ENCODE peak calls at places on chromosomes 16 and 17, in eight cellular contexts. Z is keratinocyte, F is transverse colon, A is heart right ventricle, I is neural progenitor cell, H is tibial nerve, W is ascending aorta, Y is tibial artery. M is an unnamed sample.

GRCh38 chr17:64230551-64231408 is 32.3 kb downstream of the TEX2 start:
- DNase-seq in F (no peak), W (peak; percentile 70), I (no peak), Z (peak; percentile 94), Y (no peak), A (no peak), H (no peak), M (no peak)

GRCh38 chr16:12557808-12558207 is 245.9 kb downstream of the CPPED1 start:
- DNase-seq in I (peak; percentile 52), Y (no peak), W (no peak), A (no peak), F (no peak), H (no peak), Z (no peak), M (no peak)

GRCh38 chr17:79789943-79790804 is 6.7 kb downstream of the CBX8 start:
- DNase-seq in A (peak; percentile 55), F (peak; percentile 50), Y (no peak), I (peak; percentile 84), H (no peak), Z (no peak), W (no peak), M (no peak)

GRCh38 chr17:38469875-38470274 is 41.6 kb downstream of the ARHGAP23 start:
- DNase-seq in W (no peak), H (no peak), A (no peak), Z (no peak), Y (no peak), I (no peak), F (no peak), M (no peak)

GRCh38 chr16:89696598-89697128 is 4.8 kb downstream of the SPATA2L start:
- DNase-seq in I (no peak), Y (no peak), H (no peak), F (peak; percentile 59), W (no peak), A (no peak), Z (no peak), M (peak; percentile 8)

GRCh38 chr17:44830359-44831269 is 527 bp upstream of the GJC1 start:
- DNase-seq in Z (no peak), F (peak; percentile 10), H (no peak), Y (no peak), I (peak; percentile 60), A (peak; percentile 32), W (no peak), M (no peak)

GRCh38 chr17:45784583-45785372 is 658 bp downstream of the CRHR1 start:
- DNase-seq in H (no peak), W (no peak), I (peak; percentile 79), A (peak; percentile 20), Y (no peak), Z (no peak), F (no peak), M (no peak)

GRCh38 chr17:80055597-80055996 is 19.2 kb downstream of the CCDC40 start:
- DNase-seq in W (no peak), Y (no peak), Z (no peak), A (no peak), I (peak; percentile 42), H (no peak), F (no peak), M (no peak)

GRCh38 chr17:64387545-64388171 is 3.0 kb downstream of the PECAM1 start:
- DNase-seq in F (no peak), A (peak; percentile 40), Y (no peak), H (no peak), Z (no peak), I (no peak), W (no peak), M (no peak)

GRCh38 chr17:56174421-56174820 is 21.1 kb downstream of the ANKFN1 start:
- DNase-seq in I (no peak), Z (no peak), F (no peak), W (no peak), A (no peak), Y (no peak), H (no peak), M (no peak)

GRCh38 chr17:77666881-77667395 is 291.6 kb upstream of the TNRC6C start:
- DNase-seq in H (no peak), F (peak; percentile 17), Z (no peak), A (no peak), I (no peak), W (no peak), Y (no peak), M (no peak)

GRCh38 chr17:44390250-44390649 is 801 bp upstream of the ITGA2B start:
- DNase-seq in Y (no peak), W (peak; percentile 15), Z (no peak), F (no peak), I (no peak), H (no peak), A (no peak), M (no peak)

GRCh38 chr17:77332034-77332971 is 191.5 kb downstream of the SEC14L1 start:
- DNase-seq in A (no peak), I (no peak), W (peak; percentile 61), H (peak; percentile 12), F (peak; percentile 26), Z (no peak), Y (no peak), M (peak; percentile 8)

GRCh38 chr17:9124554-9124935 is 103.2 kb downstream of the NTN1 start:
- DNase-seq in W (no peak), Z (no peak), A (no peak), Y (no peak), F (no peak), I (no peak), H (no peak), M (no peak)

GRCh38 chr17:59361386-59361785 is 29.9 kb downstream of the YPEL2 start:
- DNase-seq in H (no peak), F (no peak), Z (no peak), W (no peak), I (no peak), A (no peak), Y (no peak), M (no peak)

DNA sequence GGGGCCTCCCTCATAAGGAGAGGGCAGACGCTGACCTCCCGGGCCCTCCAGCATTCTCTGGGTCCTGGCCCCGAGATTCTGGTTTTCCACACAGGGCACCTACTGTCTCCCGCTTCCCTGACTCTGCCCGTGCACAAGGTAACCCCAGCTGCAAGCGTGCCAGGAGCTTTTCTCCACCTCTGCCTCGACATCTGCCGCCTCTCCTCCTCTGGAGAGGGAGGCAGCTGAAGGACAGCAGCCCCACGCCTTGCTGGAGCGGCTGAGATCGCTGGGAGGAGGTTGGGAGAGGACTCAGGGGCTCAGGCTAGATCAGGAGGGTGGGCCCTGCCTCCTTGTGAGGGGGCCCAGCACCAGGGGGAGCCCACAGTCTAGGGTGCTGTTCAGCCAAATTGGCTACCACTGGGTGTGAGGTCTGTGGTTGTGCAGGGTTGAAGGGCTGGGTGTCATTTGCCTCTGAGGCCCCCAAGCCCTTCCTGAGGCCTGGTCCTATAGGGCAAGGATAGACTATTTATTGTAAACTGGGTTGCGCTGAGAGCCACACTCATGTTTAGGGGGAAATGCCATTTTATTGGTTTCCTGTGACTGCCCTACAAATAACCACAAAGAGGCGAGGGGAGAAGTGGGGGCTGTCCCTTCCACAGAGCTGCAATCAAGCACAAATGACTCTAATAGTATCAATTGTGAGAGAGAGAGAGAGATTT is 3.4 kb upstream of the ZCCHC14 start:
- DNase-seq in Y (no peak), H (no peak), W (no peak), F (no peak), Z (no peak), A (no peak), I (no peak), M (no peak)
- H3K27ac ChIP-seq in Y (no peak overlapping the region), H (no peak overlapping the region), W (no peak overlapping the region), F (peak overlapping the region; percentile 63), Z (no peak overlapping the region), A (no peak overlapping the region), I (no peak overlapping the region), M (no peak overlapping the region)

GRCh38 chr17:1455748-1456599 is at the start of gene CRK:
- DNase-seq in F (peak; percentile 98), Y (peak; percentile 94), Z (peak; percentile 56), I (peak; percentile 99), H (peak; percentile 90), A (peak; percentile 99), W (peak; percentile 98), M (peak; percentile 99)

GRCh38 chr17:1454541-1454940 is 1.5 kb downstream of the CRK start:
- DNase-seq in Z (no peak), W (no peak), I (no peak), A (no peak), Y (no peak), H (no peak), F (no peak), M (no peak)

GRCh38 chr17:1460233-1460632 is 4.2 kb upstream of the CRK start:
- DNase-seq in A (peak; percentile 80), I (no peak), Y (peak; percentile 87), W (peak; percentile 96), F (peak; percentile 81), Z (no peak), H (no peak), M (peak; percentile 55)

GRCh38 chr17:1452836-1453235 is 3.2 kb downstream of the CRK start:
- DNase-seq in H (no peak), A (peak; percentile 1), W (no peak), Y (no peak), Z (no peak), F (no peak), I (no peak), M (no peak)

DNA sequence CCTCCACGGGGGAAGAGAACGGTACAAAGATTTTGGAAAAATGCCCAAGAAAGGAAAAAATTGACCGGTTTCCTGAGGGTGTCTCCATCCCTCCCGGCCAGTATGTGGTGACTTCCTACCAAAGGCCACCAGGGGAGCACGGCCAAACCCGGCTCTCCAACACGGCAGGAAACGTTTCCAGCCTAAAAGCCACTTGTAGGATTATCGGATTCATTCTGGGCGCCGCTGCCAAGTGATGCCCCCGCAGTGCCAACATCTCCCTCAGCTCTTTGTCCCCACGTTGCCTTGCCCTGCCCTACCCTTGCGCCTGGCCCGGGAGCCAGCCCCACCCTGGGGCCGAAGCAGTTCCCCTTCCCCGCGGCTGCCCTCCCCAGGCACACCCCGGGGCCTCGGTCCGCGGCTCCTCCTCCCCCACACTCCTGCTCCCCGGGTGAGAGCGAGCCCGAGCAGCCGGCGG is 713 bp downstream of the CRK start:
- DNase-seq in W (peak; percentile 89), A (peak; percentile 70), F (peak; percentile 68), Z (no peak), Y (peak; percentile 73), H (no peak), I (peak; percentile 82), M (peak; percentile 70)
- H3K27ac ChIP-seq in W (peak overlapping the region; percentile 99), A (peak overlapping the region; percentile 98), F (peak overlapping the region; percentile 98), Z (peak overlapping the region; percentile 85), Y (peak overlapping the region; percentile 96), H (peak overlapping the region; percentile 92), I (peak overlapping the region; percentile 42), M (peak overlapping the region; percentile 93)

GRCh38 chr17:39669897-39670735 is 1.9 kb downstream of the PNMT start:
- DNase-seq in I (no peak), Y (no peak), Z (no peak), H (no peak), A (no peak), W (peak; percentile 61), F (no peak), M (no peak)
- H3K27ac ChIP-seq in I (no peak overlapping the region), Y (no peak overlapping the region), Z (no peak overlapping the region), H (no peak overlapping the region), A (peak overlapping the region; percentile 68), W (no peak overlapping the region), F (no peak overlapping the region), M (no peak overlapping the region)

DNA sequence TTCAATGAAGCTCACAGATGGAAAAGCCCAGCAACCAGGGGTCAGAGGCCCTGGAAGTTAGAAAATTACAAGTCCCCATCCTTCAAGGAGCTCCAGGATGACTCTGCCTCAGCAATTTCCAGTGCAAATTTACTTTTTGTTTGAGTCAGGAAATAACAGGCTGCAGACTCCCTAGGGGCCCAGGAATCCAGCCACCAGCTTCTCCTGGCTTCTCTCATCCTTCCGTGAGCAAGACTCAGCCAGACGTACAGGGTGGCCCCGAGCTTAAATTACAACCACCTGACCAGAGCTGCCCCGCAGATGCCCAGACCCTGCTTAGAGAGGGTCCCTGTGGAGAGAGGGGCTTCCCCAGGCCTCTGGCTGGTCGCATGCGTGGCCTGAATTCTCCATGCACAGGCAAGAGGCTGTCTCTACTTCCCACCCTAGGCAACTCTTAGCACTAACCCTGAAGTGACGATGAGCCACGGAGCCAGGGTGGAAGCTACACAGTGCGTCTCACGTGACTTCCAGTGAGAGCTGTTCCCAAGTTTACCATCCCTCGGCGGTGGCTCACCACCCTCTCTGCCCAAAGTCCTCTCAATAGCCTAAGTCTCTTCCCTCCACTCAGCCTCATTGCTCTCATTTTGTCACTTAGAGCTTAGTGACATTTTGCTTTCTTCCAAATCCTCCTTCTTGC is 27.1 kb downstream of the GPR142 start:
- DNase-seq in A (no peak), F (no peak), Z (no peak), I (no peak), H (no peak), Y (no peak), W (no peak), M (no peak)
- H3K27ac ChIP-seq in A (no peak overlapping the region), F (peak overlapping the region; percentile 29), Z (no peak overlapping the region), I (no peak overlapping the region), H (no peak overlapping the region), Y (no peak overlapping the region), W (peak overlapping the region; percentile 65), M (no peak overlapping the region)